ENCODE peak calls at places on chromosomes 1 and 21, in nine cellular contexts. I, C, L, U, Y, O, K, E and V are unnamed samples.

GRCh38 chr1:214446772-214447556 is 104.4 kb downstream of the PTPN14 start:
- DNase-seq in E (peak), L (peak), U (peak), K (no peak), I (no peak), Y (peak), O (no peak), C (peak), V (peak)

GRCh38 chr1:34426325-34426896 is 249.7 kb downstream of the C1orf94 start:
- DNase-seq in L (no peak), U (no peak), I (no peak), O (no peak), Y (no peak), K (no peak), E (no peak), C (no peak), V (no peak)

GRCh38 chr1:25809929-25810328 is 9.8 kb upstream of the MTFR1L start:
- DNase-seq in O (no peak), U (no peak), I (no peak), Y (no peak), K (no peak), L (no peak), E (no peak), C (no peak), V (no peak)

GRCh38 chr1:40890771-40891170 is 28.6 kb upstream of the CITED4 start:
- DNase-seq in Y (no peak), L (no peak), C (no peak), K (no peak), I (no peak), E (no peak), U (no peak), O (no peak), V (no peak)

GRCh38 chr1:170674986-170675385 is 11.1 kb downstream of the PRRX1 start:
- DNase-seq in I (no peak), C (no peak), L (no peak), E (no peak), Y (peak), O (no peak), U (no peak), K (no peak), V (no peak)

GRCh38 chr1:148263128-148263905 is 111.2 kb upstream of the NBPF11 start:
- DNase-seq in L (peak), K (peak), Y (peak), U (peak), O (peak), I (peak), E (peak), C (peak), V (peak)

GRCh38 chr1:27626031-27626935 is 8.7 kb downstream of the FGR start:
- DNase-seq in U (no peak), E (no peak), I (no peak), Y (no peak), C (no peak), O (no peak), L (no peak), K (no peak), V (no peak)

GRCh38 chr1:108082741-108083562 is 117.2 kb downstream of the SLC25A24 start:
- DNase-seq in O (no peak), L (no peak), I (no peak), E (no peak), K (no peak), U (no peak), Y (no peak), C (no peak), V (no peak)

GRCh38 chr1:210400043-210400840 is 71.5 kb downstream of the HHAT start:
- DNase-seq in I (peak), E (peak), K (peak), L (peak), U (peak), O (peak), Y (peak), C (peak), V (peak)

GRCh38 chr1:200165493-200166220 is 138.1 kb downstream of the NR5A2 start:
- DNase-seq in K (no peak), O (no peak), C (no peak), I (no peak), Y (no peak), L (no peak), U (no peak), E (no peak), V (no peak)

GRCh38 chr1:59579222-59579621 is 235.5 kb upstream of the HOOK1 start:
- DNase-seq in Y (no peak), I (no peak), C (no peak), U (no peak), K (no peak), O (no peak), L (no peak), E (no peak), V (no peak)

GRCh38 chr21:45015469-45015860 is 58.9 kb upstream of the ADARB1 start:
- DNase-seq in Y (no peak), O (no peak), I (no peak), C (no peak), E (no peak), U (no peak), L (no peak), K (no peak), V (no peak)

GRCh38 chr1:233033366-233033765 is 83.0 kb downstream of the NTPCR start:
- DNase-seq in C (no peak), K (no peak), E (peak), Y (peak), I (no peak), L (no peak), O (no peak), U (no peak), V (no peak)

GRCh38 chr1:216531308-216532239 is 108.3 kb upstream of the USH2A start:
- DNase-seq in I (no peak), E (peak), L (peak), O (no peak), C (peak), K (no peak), Y (peak), U (no peak), V (peak)

GRCh38 chr1:154791292-154792278 is 78.5 kb downstream of the KCNN3 start:
- DNase-seq in K (no peak), U (no peak), C (peak), L (no peak), I (no peak), O (peak), E (peak), Y (peak), V (no peak)

GRCh38 chr1:12553963-12554362 is 64.0 kb downstream of the DHRS3 start:
- DNase-seq in O (no peak), Y (no peak), C (no peak), L (no peak), U (no peak), I (no peak), E (no peak), K (no peak), V (peak)

GRCh38 chr1:226064816-226065248 is 2.3 kb downstream of the H3-3A start:
- DNase-seq in K (no peak), E (peak), C (peak), L (peak), U (no peak), I (no peak), O (peak), Y (peak), V (peak)

GRCh38 chr1:160405331-160405877 is 5.0 kb downstream of the VANGL2 start:
- DNase-seq in L (no peak), E (no peak), Y (no peak), I (no peak), O (no peak), C (no peak), K (no peak), U (no peak), V (no peak)

GRCh38 chr1:60487953-60488352 is 414.4 kb upstream of the C1orf87 start:
- DNase-seq in L (no peak), K (no peak), O (no peak), C (no peak), U (no peak), E (no peak), I (no peak), Y (no peak), V (no peak)

GRCh38 chr1:43285269-43285986 is at the start of gene C1orf210:
- DNase-seq in U (peak), O (no peak), I (no peak), C (no peak), L (no peak), K (peak), Y (no peak), E (no peak), V (no peak)

GRCh38 chr1:197850918-197851317 is 51.5 kb upstream of the C1orf53 start:
- DNase-seq in O (no peak), K (no peak), I (no peak), U (no peak), E (no peak), C (no peak), Y (no peak), L (no peak), V (no peak)

GRCh38 chr1:81478217-81478616 is 322.5 kb upstream of the ADGRL2 start:
- DNase-seq in K (no peak), E (peak), I (no peak), Y (no peak), U (no peak), C (no peak), O (no peak), L (no peak), V (no peak)

GRCh38 chr1:162381941-162382750 is 618 bp downstream of the C1orf226 start:
- DNase-seq in E (no peak), C (no peak), Y (no peak), L (no peak), U (no peak), O (no peak), K (no peak), I (no peak), V (no peak)

GRCh38 chr1:67618285-67619018 is 66.5 kb upstream of the GADD45A start:
- DNase-seq in E (peak), I (peak), O (no peak), L (no peak), Y (peak), C (peak), K (peak), U (no peak), V (peak)

GRCh38 chr1:9315411-9316079 is 22.9 kb downstream of the SPSB1 start:
- DNase-seq in L (no peak), Y (peak), O (no peak), I (no peak), C (peak), K (peak), U (no peak), E (peak), V (no peak)